ENCODE peak calls at places on chromosome 11, in five cellular contexts. V is fibroblast of lung, U is body of pancreas, K is tibial nerve, N is SJSA1. T is an unnamed sample.

GRCh38 chr11:46249103-46249942 is 28.1 kb upstream of the CREB3L1 start:
- DNase-seq in U (no peak), K (no peak), N (no peak), V (peak), T (no peak)

GRCh38 chr11:70314730-70315129 is 44.2 kb downstream of the PPFIA1 start:
- DNase-seq in K (no peak), V (no peak), N (no peak), U (no peak), T (no peak)

GRCh38 chr11:92880391-92880790 is 89.1 kb upstream of the MTNR1B start:
- DNase-seq in V (peak), N (no peak), K (no peak), U (no peak), T (no peak)

GRCh38 chr11:65442952-65443351 is 20.4 kb downstream of the NEAT1 start:
- DNase-seq in V (peak), U (no peak), K (no peak), N (no peak), T (no peak)

GRCh38 chr11:83054904-83055380 is 16.8 kb downstream of the RAB30 start:
- DNase-seq in K (no peak), V (no peak), N (no peak), U (peak), T (no peak)

GRCh38 chr11:18769802-18770456 is 21.7 kb downstream of the PTPN5 start:
- DNase-seq in V (no peak), U (peak), K (no peak), N (no peak), T (no peak)

GRCh38 chr11:117819096-117820040 is 5.2 kb downstream of the FXYD2 start:
- DNase-seq in V (peak), N (no peak), U (peak), K (peak), T (peak)

GRCh38 chr11:75563978-75564552 is 2.0 kb downstream of the SERPINH1 start:
- DNase-seq in V (peak), K (peak), N (peak), U (peak), T (no peak)

GRCh38 chr11:135069884-135070283 is 657.8 kb upstream of the B3GAT1 start:
- DNase-seq in N (no peak), V (peak), K (no peak), U (no peak), T (no peak)

GRCh38 chr11:13012037-13012693 is 3.0 kb downstream of the RASSF10 start:
- DNase-seq in K (no peak), V (peak), N (no peak), U (peak), T (no peak)

GRCh38 chr11:90747057-90747456 is 524.2 kb upstream of the CHORDC1 start:
- DNase-seq in K (no peak), V (no peak), U (no peak), N (no peak), T (no peak)

GRCh38 chr11:30317030-30317429 is 5.9 kb upstream of the ARL14EP start:
- DNase-seq in N (no peak), U (no peak), V (no peak), K (no peak), T (no peak)

GRCh38 chr11:31816467-31817053 is 5.4 kb upstream of the PAX6 start:
- DNase-seq in N (no peak), K (no peak), U (no peak), V (no peak), T (no peak)

GRCh38 chr11:2376751-2377451 is at the start of gene CD81:
- DNase-seq in N (no peak), U (no peak), V (no peak), K (peak), T (peak)

GRCh38 chr11:70628881-70629844 is 230.8 kb downstream of the CTTN start:
- DNase-seq in K (peak), N (peak), V (no peak), U (no peak), T (no peak)

GRCh38 chr11:78161937-78162336 is 22.5 kb upstream of the ALG8 start:
- DNase-seq in U (peak), V (peak), K (no peak), N (no peak), T (no peak)

GRCh38 chr11:78212586-78213371 is 24.1 kb downstream of the USP35 start:
- DNase-seq in N (no peak), K (no peak), U (no peak), V (peak), T (no peak)

GRCh38 chr11:6612816-6613136 is 760 bp upstream of the TAF10 start:
- DNase-seq in U (no peak), K (peak), V (no peak), N (no peak), T (no peak)

GRCh38 chr11:45816614-45817013 is 11.7 kb downstream of the SLC35C1 start:
- DNase-seq in V (no peak), K (no peak), N (no peak), U (no peak), T (no peak)

GRCh38 chr11:88280673-88281316 is 56.7 kb downstream of the CTSC start:
- DNase-seq in N (no peak), V (peak), K (no peak), U (peak), T (no peak)

DNA sequence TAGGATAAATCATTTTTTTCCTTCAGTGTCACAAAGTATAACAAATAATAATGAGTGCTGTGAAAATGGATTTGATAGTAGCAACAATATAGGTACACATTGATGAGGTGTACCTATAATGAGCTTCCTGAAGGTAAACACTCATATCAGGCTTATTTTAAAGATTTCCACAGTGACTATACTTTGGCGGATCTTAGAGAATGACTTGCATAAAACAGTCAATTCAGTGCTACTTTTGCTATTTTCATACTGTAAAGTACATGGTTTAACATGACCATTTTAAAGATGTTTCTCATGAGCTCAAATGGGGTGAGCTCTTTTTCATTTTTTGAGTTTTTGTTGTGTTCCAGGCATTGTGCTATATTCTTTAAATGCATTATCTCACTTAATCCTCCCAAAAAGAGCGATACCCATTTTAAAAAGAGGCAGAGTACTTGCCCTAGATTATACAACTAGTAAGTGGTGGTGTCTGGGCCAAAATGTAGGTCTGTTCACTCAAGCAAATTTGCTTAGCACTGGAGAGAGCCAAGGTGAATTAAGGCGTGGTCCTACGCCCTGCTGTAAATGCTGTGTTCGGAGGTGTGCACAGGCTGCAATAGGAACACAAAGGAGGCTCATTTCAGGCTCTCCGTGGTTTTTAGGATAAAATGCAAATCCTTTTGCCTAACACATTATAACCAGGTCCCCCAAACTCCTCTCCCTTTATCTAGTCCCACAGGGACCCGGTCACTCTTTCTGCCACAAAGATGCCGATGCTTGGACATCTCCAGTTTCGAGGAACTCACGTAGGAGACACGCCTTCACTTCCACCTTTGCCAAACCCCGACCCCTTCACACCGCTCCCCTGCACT is 617 bp upstream of the ALKBH3 start:
- DNase-seq in N (no peak), U (no peak), K (no peak), V (no peak), T (no peak)
- H3K27ac ChIP-seq in N (no peak), U (no peak), K (no peak), V (no peak), T (no peak)

DNA sequence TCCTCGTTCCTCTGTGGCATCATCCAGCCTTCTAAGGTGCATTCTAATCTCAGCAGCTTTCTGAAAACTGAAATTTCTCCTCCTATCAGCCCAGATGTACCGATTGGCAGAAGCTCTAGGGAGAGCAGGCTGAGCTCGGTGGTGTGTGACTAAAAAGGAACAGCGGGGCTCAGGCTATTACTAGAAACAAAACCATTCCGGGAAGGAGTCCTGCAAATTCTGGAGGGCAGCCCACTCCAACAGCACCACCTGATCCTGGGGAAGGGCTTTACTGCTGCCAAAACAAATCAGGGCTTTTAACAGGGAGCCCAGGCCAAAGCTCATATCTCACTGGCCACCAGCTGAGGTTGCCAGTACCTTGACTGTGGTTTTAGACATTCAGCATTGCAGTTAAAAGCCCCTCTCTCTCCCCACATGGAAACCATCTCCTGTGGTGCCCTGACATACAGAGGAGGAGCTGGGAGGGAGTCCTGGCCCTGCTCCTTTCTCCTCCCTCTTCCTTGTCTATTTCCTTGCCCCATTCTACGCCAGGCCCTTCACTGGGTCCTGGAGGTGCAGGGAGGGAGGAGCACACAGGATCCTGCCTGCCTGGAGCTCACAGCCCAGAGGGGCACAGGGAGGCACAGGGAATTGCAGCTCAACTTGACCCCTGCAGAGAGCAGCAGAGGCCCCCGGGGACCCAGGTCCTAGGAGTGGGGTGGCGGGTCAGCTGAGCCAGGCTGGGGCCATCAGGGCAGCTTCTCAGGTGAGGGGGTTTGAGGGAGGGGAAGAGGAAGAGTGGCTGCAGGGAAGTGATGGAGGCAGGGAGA is 889 bp downstream of the PLAAT4 start:
- DNase-seq in K (peak), N (no peak), V (peak), U (peak), T (peak)
- H3K27ac ChIP-seq in K (peak), N (peak), V (peak), U (peak), T (peak)

DNA sequence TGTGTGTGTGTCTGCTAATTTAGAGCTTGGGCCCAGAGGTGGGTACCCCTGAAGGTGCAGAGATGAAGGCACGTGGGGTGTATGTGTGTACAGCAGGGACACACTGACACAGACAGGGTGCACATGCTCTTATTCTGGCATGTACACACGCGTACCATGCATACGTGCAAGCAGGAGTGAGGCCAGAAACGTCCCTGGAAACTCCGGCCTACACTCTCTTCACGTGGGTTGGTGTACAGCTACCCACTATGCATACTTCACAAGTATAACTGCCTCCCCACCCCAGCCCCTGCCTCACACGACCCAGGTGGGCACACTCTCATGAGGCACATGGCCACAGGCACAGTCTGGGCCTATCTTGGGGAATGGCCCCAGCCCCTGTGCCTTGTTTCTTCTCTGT is 27.5 kb upstream of the JAM3 start:
- DNase-seq in U (no peak), V (no peak), K (no peak), N (no peak), T (no peak)
- H3K27ac ChIP-seq in U (no peak), V (no peak), K (no peak), N (no peak), T (no peak)

GRCh38 chr11:116808262-116809175 is 14.6 kb downstream of the APOA4 start:
- DNase-seq in V (no peak), K (no peak), U (peak), N (no peak), T (no peak)
- H3K27ac ChIP-seq in V (no peak), K (no peak), U (peak), N (no peak), T (no peak)

GRCh38 chr11:123055132-123055924 is 6.6 kb downstream of the HSPA8 start:
- DNase-seq in U (no peak), V (no peak), K (no peak), N (no peak), T (no peak)
- H3K27ac ChIP-seq in U (no peak), V (no peak), K (no peak), N (no peak), T (no peak)

GRCh38 chr11:33980896-33981295 is 70.6 kb upstream of the CAPRIN1 start:
- DNase-seq in N (no peak), V (no peak), U (no peak), K (no peak), T (no peak)

GRCh38 chr11:33982661-33983060 is 68.9 kb upstream of the CAPRIN1 start:
- DNase-seq in V (no peak), U (no peak), N (no peak), K (no peak), T (no peak)

GRCh38 chr11:33976351-33977199 is 75.0 kb upstream of the CAPRIN1 start:
- DNase-seq in U (no peak), K (no peak), N (no peak), V (peak), T (no peak)

GRCh38 chr11:33978376-33978775 is 73.2 kb upstream of the CAPRIN1 start:
- DNase-seq in N (no peak), U (no peak), V (no peak), K (no peak), T (no peak)

DNA sequence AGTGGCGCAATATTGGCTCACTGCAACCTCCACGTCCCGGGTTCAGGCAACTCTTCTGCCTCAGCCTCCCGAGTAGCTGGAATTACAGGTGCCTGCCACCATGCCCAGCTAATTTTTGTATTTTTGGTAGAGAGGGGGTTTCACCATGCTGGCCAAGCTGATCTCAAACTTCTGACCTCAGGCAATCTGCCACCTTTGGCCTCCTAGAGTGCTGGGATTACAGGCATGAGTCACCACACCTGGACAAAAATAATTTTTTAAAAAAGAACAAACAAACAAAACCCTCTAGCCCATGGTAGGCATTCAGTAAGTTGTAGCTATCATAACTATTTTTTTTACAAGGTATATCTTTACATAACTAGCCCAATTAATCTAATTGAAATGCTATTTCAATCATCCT is 73.9 kb upstream of the CAPRIN1 start:
- DNase-seq in U (no peak), K (no peak), V (no peak), N (no peak), T (no peak)
- H3K27ac ChIP-seq in U (no peak), K (no peak), V (no peak), N (no peak), T (no peak)

DNA sequence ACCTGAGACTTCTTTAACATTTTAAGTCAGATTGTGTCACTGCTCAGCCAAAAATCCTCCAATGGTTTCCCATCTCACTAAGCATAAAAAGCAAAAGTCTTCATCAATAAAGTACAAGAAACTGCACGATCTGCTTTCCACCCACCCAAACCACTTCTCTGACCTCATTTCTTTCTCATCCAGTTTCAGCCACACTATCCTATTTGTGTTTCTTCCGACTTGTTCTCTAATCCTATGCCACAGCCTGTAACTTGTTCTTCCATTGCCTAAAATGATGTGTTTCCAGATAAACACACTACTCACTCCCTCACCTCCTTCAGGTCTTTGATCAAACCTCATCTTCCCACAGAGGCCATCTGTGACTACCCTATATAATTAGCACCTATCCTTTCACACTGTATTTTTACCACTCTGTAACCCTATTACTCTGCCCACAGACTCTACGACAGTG is 28.4 kb downstream of the ARHGAP32 start:
- DNase-seq in N (no peak), V (peak), K (no peak), U (no peak), T (no peak)
- H3K27ac ChIP-seq in N (no peak), V (no peak), K (no peak), U (no peak), T (no peak)

GRCh38 chr11:36499325-36499724 is 10.7 kb downstream of the TRAF6 start:
- DNase-seq in N (no peak), U (no peak), V (no peak), K (no peak), T (no peak)

GRCh38 chr11:36501236-36501635 is 8.8 kb downstream of the TRAF6 start:
- DNase-seq in V (peak), N (no peak), U (no peak), K (no peak), T (no peak)

GRCh38 chr11:36498721-36499120 is 11.4 kb downstream of the TRAF6 start:
- DNase-seq in N (no peak), V (no peak), U (no peak), K (no peak), T (no peak)

DNA sequence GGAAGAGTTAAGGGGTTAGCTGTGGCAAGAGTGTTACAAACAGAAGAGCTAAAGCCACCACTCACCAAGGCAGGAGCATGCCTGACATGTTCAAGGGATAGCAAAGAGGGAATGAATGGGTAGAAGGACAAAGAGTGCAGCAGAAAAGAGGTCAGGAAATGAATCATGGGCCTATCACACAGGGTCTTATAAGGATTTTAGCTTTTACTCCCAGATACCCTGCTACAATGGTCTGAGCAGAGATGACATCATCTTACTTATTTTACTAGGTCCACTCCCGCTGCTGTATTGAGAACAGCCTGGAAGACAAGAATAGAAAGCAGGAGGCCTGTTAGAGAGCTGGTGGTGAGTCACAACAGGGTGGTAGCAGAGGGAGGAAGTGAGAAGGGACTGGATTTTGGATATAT is 9.8 kb downstream of the TRAF6 start:
- DNase-seq in V (peak), N (peak), K (no peak), U (peak), T (no peak)
- H3K27ac ChIP-seq in V (peak), N (peak), K (no peak), U (no peak), T (no peak)

DNA sequence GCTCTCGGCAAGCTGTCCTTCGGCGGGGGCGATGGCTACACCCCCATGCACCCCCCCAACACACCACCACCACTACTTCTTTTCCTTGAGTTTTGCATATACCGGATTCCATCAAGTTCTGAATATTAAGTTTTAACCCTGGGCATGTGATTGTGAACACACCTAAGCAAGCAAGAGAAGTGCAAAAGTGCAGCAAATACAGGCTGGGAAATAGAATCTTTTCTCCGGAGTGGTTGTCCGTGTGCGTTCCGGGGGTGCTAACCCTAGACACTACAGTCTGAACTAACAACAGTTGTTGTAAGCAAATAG is 568 bp downstream of the PRSS23 start:
- DNase-seq in V (no peak), N (no peak), K (no peak), U (no peak), T (no peak)
- H3K27ac ChIP-seq in V (peak), N (peak), K (peak), U (peak), T (peak)

GRCh38 chr11:73219396-73220285 is 1.6 kb downstream of the P2RY2 start:
- DNase-seq in U (no peak), V (no peak), N (no peak), K (no peak), T (no peak)
- H3K27ac ChIP-seq in U (no peak), V (no peak), N (no peak), K (no peak), T (no peak)

T was measured in substantia nigra.